ENCODE peak calls at places on chromosomes 11 and 22, in ten cellular contexts. M is foreskin fibroblast, C is spleen, F is A549, V is heart right ventricle, K is lower leg skin, I is choroid plexus epithelial cell, U is lower lobe of right lung, J is astrocyte, H is upper lobe of right lung. B is an unnamed sample.

GRCh38 chr11:44010789-44011251 is 37.0 kb upstream of the ACCSL start:
- DNase-seq in U (no peak), H (no peak), J (peak), K (peak), F (no peak), I (no peak), V (no peak), M (peak), C (no peak), B (peak)

GRCh38 chr11:88344869-88345268 is 7.3 kb upstream of the CTSC start:
- DNase-seq in F (no peak), M (peak), I (peak), H (no peak), C (no peak), U (no peak), J (no peak), K (no peak), V (no peak), B (no peak)

GRCh38 chr11:131904756-131905155 is 534.3 kb downstream of the NTM start:
- DNase-seq in F (no peak), I (peak), M (no peak), V (no peak), C (no peak), H (no peak), K (no peak), U (no peak), J (no peak), B (no peak)

GRCh38 chr11:57230797-57231538 is 6.1 kb downstream of the APLNR start:
- DNase-seq in F (no peak), I (no peak), J (no peak), V (no peak), U (no peak), M (no peak), K (no peak), H (no peak), C (no peak), B (no peak)

GRCh38 chr22:32920032-32920628 is 118.6 kb downstream of the TIMP3 start:
- DNase-seq in J (peak), H (no peak), F (no peak), U (no peak), K (peak), M (peak), V (peak), C (no peak), I (peak), B (peak)

GRCh38 chr11:74493816-74494630 is 499 bp upstream of the LIPT2 start:
- DNase-seq in F (peak), M (no peak), C (no peak), J (no peak), K (no peak), V (no peak), I (no peak), H (no peak), U (no peak), B (peak)

GRCh38 chr11:3196161-3197043 is 22.2 kb downstream of the MRGPRG start:
- DNase-seq in U (no peak), F (no peak), V (no peak), C (peak), J (no peak), I (no peak), H (peak), M (no peak), K (peak), B (no peak)

GRCh38 chr11:23574149-23574548 is 713.9 kb upstream of the CCDC179 start:
- DNase-seq in J (no peak), K (no peak), V (no peak), U (no peak), C (no peak), I (no peak), H (no peak), M (no peak), F (no peak), B (no peak)

GRCh38 chr22:50190182-50190951 is 4.7 kb downstream of the TRABD start:
- DNase-seq in F (peak), C (peak), M (peak), J (peak), U (peak), V (peak), H (peak), K (peak), I (peak), B (peak)

GRCh38 chr22:47291565-47292495 is 529.4 kb downstream of the TBC1D22A start:
- DNase-seq in J (no peak), H (no peak), I (no peak), K (peak), U (no peak), F (no peak), V (no peak), C (no peak), M (no peak), B (no peak)

GRCh38 chr11:125569913-125570621 is 790 bp downstream of the EI24 start:
- DNase-seq in H (no peak), M (peak), J (peak), U (no peak), V (no peak), I (peak), F (no peak), C (no peak), K (no peak), B (no peak)

GRCh38 chr11:125287467-125288232 is 123.1 kb downstream of the PKNOX2 start:
- DNase-seq in V (no peak), C (no peak), H (no peak), K (no peak), U (no peak), J (peak), M (no peak), I (no peak), F (no peak), B (peak)

GRCh38 chr11:8956860-8957259 is 7.4 kb downstream of the TMEM9B start:
- DNase-seq in H (no peak), C (no peak), M (no peak), U (no peak), I (no peak), K (no peak), V (no peak), F (no peak), J (no peak), B (no peak)

GRCh38 chr11:58801974-58802545 is 42.4 kb downstream of the GLYATL2 start:
- DNase-seq in F (no peak), I (no peak), V (no peak), U (no peak), M (no peak), J (no peak), K (no peak), H (no peak), C (no peak), B (no peak)

GRCh38 chr11:45921561-45922424 is 663 bp upstream of the LARGE2 start:
- DNase-seq in H (peak), I (no peak), U (peak), K (no peak), V (no peak), M (no peak), J (no peak), C (no peak), F (no peak), B (no peak)

GRCh38 chr11:68040957-68041591 is 2.2 kb downstream of the TCIRG1 start:
- DNase-seq in J (no peak), I (no peak), C (peak), V (no peak), H (peak), M (no peak), F (no peak), K (no peak), U (peak), B (no peak)

GRCh38 chr11:115707180-115707905 is 203.1 kb upstream of the CADM1 start:
- DNase-seq in M (no peak), V (no peak), F (no peak), C (no peak), J (peak), K (no peak), U (no peak), H (no peak), I (peak), B (no peak)

GRCh38 chr11:69290791-69291190 is 3.2 kb upstream of the MYEOV start:
- DNase-seq in V (no peak), F (no peak), J (no peak), H (no peak), U (peak), C (peak), M (no peak), K (no peak), I (no peak), B (no peak)

GRCh38 chr11:10150800-10151199 is 143.2 kb downstream of the SBF2 start:
- DNase-seq in U (no peak), M (no peak), J (no peak), I (no peak), F (no peak), K (no peak), V (no peak), H (no peak), C (no peak), B (no peak)
- TF ChIP-seq CTCF in U (no peak), M (no peak), J (no peak), I (no peak), F (no peak), K (no peak), V (no peak), H (no peak), C (no peak), B (no peak)

GRCh38 chr11:82734120-82734479 is 436 bp upstream of the FAM181B start:
- DNase-seq in K (no peak), I (no peak), U (no peak), M (no peak), H (no peak), F (no peak), V (no peak), J (no peak), C (no peak), B (no peak)
- H3K4me3 ChIP-seq in K (no peak), I (no peak), U (peak), M (peak), H (peak), F (peak), V (peak), J (no peak), C (peak), B (no peak)

GRCh38 chr11:101993172-101993571 is 54.1 kb upstream of the CFAP300 start:
- DNase-seq in C (no peak), J (no peak), V (no peak), K (no peak), I (no peak), F (no peak), H (no peak), M (no peak), U (no peak), B (no peak)

GRCh38 chr11:101987370-101987769 is 59.9 kb upstream of the CFAP300 start:
- DNase-seq in I (no peak), M (no peak), C (no peak), V (no peak), K (no peak), U (no peak), F (no peak), J (no peak), H (no peak), B (no peak)
- TF ChIP-seq CTCF in I (peak), M (no peak), C (no peak), V (no peak), K (no peak), U (no peak), F (no peak), J (no peak), H (no peak), B (no peak)

GRCh38 chr22:28907311-28908008 is 24.1 kb downstream of the ZNRF3 start:
- DNase-seq in I (no peak), F (no peak), M (peak), J (no peak), H (no peak), U (no peak), C (no peak), V (no peak), K (peak), B (no peak)
- H3K4me3 ChIP-seq in I (no peak), F (no peak), M (no peak), J (no peak), H (no peak), U (no peak), C (no peak), V (no peak), K (no peak), B (no peak)

GRCh38 chr22:48701296-48702030 is 1126.2 kb downstream of the BRD1 start:
- DNase-seq in K (no peak), U (peak), I (no peak), H (no peak), V (no peak), F (no peak), J (no peak), C (no peak), M (no peak), B (no peak)

GRCh38 chr22:48699531-48699930 is 1128.1 kb downstream of the BRD1 start:
- DNase-seq in I (no peak), V (no peak), F (no peak), M (no peak), C (no peak), J (no peak), U (no peak), K (no peak), H (no peak), B (no peak)

GRCh38 chr22:48702573-48703264 is 1125.0 kb downstream of the BRD1 start:
- DNase-seq in C (peak), I (no peak), U (peak), M (no peak), F (no peak), V (no peak), K (no peak), H (peak), J (no peak), B (no peak)

GRCh38 chr22:48700180-48700565 is 1127.5 kb downstream of the BRD1 start:
- DNase-seq in U (peak), I (no peak), C (no peak), F (no peak), M (no peak), H (no peak), J (no peak), V (no peak), K (no peak), B (no peak)

DNA sequence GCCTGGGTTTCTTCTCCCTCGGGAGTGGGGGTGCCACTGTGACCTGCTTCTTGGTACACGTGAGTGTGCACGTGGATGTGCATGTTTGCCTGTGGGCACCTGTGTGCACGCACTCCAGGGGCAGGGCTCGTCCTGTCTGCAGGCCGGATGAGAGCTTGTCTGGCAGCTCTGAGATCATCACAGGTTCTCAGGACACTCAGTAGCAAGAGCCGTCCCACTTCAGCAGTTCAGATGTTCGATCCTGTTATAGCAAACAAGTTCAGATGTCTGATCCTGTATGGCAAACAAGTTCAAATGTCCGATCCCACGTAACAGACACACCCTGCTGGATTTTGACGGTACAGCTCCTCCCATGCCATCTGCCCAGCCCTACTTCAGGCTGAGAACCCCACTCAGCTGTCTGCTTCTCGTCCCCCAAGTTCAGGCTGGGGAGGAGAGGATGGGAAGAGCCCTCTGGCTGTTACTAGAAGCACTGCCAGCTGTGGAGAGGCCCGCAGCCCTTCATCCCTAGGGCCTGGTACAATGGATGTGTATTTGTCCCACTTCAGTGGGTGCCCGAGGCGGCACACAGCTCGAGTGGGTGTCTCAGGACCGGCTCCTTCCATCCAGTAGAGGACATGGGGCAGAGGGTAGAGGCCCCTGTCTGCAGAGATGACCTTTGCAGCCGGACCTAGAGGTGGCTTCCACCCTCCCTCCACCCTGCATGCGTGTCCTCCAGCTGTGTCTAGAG is 1126.9 kb downstream of the BRD1 start:
- DNase-seq in V (no peak), I (no peak), H (no peak), K (no peak), M (no peak), U (peak), C (no peak), J (no peak), F (no peak), B (no peak)
- TF ChIP-seq CTCF in V (no peak), I (no peak), H (no peak), K (no peak), M (no peak), U (no peak), C (no peak), J (no peak), F (no peak), B (no peak)

DNA sequence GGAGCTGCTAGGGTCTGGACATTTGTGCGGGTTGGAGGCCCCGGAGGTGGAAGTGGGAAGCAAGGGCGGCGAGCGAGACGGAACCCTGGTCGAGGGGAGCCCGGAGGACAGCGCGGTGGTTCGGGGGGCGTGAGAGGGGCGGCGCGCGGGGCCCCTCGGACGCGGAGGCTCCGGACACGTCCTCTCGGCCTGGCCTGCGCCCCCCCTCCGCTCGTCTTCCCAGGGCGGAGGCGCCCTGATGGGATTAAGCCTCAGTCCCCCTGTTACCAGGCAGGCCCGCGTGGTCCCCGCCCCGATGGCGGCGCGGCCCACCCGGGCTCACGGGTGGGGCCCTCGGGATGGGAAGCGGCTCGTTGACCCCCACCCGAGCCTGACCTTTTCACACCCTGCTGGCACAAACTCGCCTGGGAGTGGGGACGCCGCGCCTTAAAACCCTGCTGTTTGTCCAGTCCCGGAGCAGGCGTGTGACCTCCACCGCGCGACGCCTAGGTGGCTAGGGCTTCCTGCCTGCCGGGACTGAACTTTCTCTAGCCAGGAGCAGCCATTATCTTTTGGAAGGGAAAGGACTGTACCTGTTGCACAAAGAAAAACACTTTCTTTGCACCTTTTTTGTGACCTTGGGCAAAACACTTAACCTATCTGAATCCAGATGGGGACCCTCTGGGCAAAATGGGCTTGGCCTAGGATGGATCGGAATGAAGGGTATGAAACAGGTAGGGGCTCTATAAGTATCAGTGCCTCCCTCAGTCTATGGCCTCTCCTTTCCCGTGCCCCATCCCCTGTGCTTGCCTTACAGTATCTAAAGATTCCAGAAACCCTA is 988 bp downstream of the KIAA1671 start:
- DNase-seq in V (peak), I (no peak), H (peak), F (no peak), M (no peak), C (no peak), J (no peak), U (peak), K (no peak), B (no peak)
- H3K4me3 ChIP-seq in V (peak), I (peak), H (peak), F (peak), M (peak), C (peak), J (peak), U (peak), K (peak), B (peak)

DNA sequence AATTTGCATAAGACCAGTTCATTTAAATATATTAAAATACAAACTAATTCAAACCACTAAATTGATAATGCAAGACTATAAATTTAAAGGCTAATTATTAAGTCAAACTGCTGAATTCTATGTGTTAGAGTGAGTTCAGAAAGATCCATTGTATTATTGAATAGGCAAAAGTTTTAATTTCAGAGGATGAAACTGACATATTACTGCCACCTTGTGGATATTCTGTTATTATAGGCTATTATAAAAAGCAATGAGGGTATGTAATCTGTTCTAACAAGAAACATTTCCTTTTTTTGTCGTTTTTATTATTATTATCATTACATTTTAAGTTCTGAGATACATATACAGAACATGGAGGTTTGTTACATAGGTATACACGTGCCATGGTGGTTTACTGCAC is 20.9 kb upstream of the NAALAD2 start:
- DNase-seq in C (no peak), M (peak), K (no peak), J (no peak), F (no peak), U (no peak), V (no peak), I (peak), H (no peak), B (peak)
- TF ChIP-seq CTCF in C (no peak), M (no peak), K (no peak), J (peak), F (peak), U (peak), V (peak), I (peak), H (peak), B (peak)

B was measured in AG10803.